ENCODE peak calls at places on chromosomes 4 and X, in seven cellular contexts. N is progenitor cell of endocrine pancreas, G is fibroblast of the aortic adventitia, F is transverse colon, C is MM.1S, D is tibial artery, A is pancreas. P is an unnamed sample.

GRCh38 chr4:102734591-102735385 is 26.0 kb downstream of the MANBA start:
- DNase-seq in N (no peak), G (no peak), F (no peak), C (no peak), D (no peak), A (no peak), P (no peak)

GRCh38 chrX:109632906-109633504 is 8.0 kb upstream of the KCNE5 start:
- DNase-seq in N (peak; percentile 18), G (peak; percentile 52), F (no peak), C (peak; percentile 6), D (no peak), A (no peak), P (no peak)

GRCh38 chr4:15234101-15234500 is 193.7 kb upstream of the C1QTNF7 start:
- DNase-seq in N (no peak), G (peak; percentile 50), F (no peak), C (no peak), D (no peak), A (no peak), P (no peak)

GRCh38 chr4:1338752-1339414 is 8.1 kb upstream of the UVSSA start:
- DNase-seq in N (no peak), G (no peak), F (no peak), C (peak; percentile 1), D (no peak), A (no peak), P (peak; percentile 59)

GRCh38 chr4:24912252-24913098 is at the start of gene CCDC149:
- DNase-seq in N (peak; percentile 76), G (peak; percentile 50), F (peak; percentile 78), C (peak; percentile 62), D (peak; percentile 81), A (peak; percentile 93), P (no peak)

GRCh38 chr4:13522282-13523104 is 21.8 kb downstream of the NKX3-2 start:
- DNase-seq in N (no peak), G (no peak), F (no peak), C (no peak), D (no peak), A (no peak), P (peak; percentile 82)

GRCh38 chr4:181289203-181289602 is 954.0 kb upstream of the TENM3 start:
- DNase-seq in N (no peak), G (no peak), F (no peak), C (no peak), D (no peak), A (no peak), P (no peak)

GRCh38 chr4:123898941-123899666 is 502.5 kb downstream of the SPRY1 start:
- DNase-seq in N (no peak), G (no peak), F (no peak), C (no peak), D (no peak), A (no peak), P (no peak)

GRCh38 chr4:22595684-22596083 is 79.8 kb upstream of the ADGRA3 start:
- DNase-seq in N (no peak), G (no peak), F (no peak), C (no peak), D (no peak), A (no peak), P (no peak)

GRCh38 chr4:89299153-89299789 is 8.3 kb downstream of the GPRIN3 start:
- DNase-seq in N (no peak), G (no peak), F (no peak), C (peak; percentile 80), D (no peak), A (peak; percentile 41), P (no peak)

GRCh38 chrX:24988314-24988713 is 27.5 kb downstream of the ARX start:
- DNase-seq in N (no peak), G (no peak), F (no peak), C (no peak), D (no peak), A (no peak), P (no peak)

GRCh38 chrX:38375888-38376287 is 23.5 kb downstream of the OTC start:
- DNase-seq in N (no peak), G (peak; percentile 6), F (no peak), C (peak; percentile 21), D (no peak), A (no peak), P (no peak)

GRCh38 chr4:7416745-7417432 is 17.8 kb downstream of the PSAPL1 start:
- DNase-seq in N (no peak), G (no peak), F (peak; percentile 0), C (no peak), D (no peak), A (peak; percentile 2), P (no peak)

GRCh38 chr4:105280338-105280809 is 133.7 kb downstream of the TET2 start:
- DNase-seq in N (no peak), G (peak; percentile 99), F (no peak), C (no peak), D (no peak), A (no peak), P (no peak)

GRCh38 chrX:23554304-23554703 is 113.0 kb upstream of the PRDX4 start:
- DNase-seq in N (no peak), G (peak; percentile 71), F (no peak), C (peak; percentile 29), D (no peak), A (no peak), P (no peak)

GRCh38 chrX:133516691-133517090 is 101.4 kb upstream of the GPC4 start:
- DNase-seq in N (no peak), G (peak; percentile 16), F (no peak), C (no peak), D (no peak), A (no peak), P (no peak)

GRCh38 chr4:80321776-80322175 is 13.8 kb upstream of the CFAP299 start:
- DNase-seq in N (no peak), G (no peak), F (no peak), C (no peak), D (no peak), A (no peak), P (no peak)

GRCh38 chrX:138191998-138192397 is 519.5 kb downstream of the FGF13 start:
- DNase-seq in N (peak; percentile 20), G (peak; percentile 13), F (no peak), C (peak; percentile 31), D (no peak), A (peak; percentile 15), P (no peak)

GRCh38 chr4:165096776-165097175 is 15.9 kb downstream of the TMEM192 start:
- DNase-seq in N (no peak), G (peak; percentile 52), F (no peak), C (peak; percentile 20), D (no peak), A (no peak), P (no peak)

GRCh38 chr4:165095291-165095690 is 17.4 kb downstream of the TMEM192 start:
- DNase-seq in N (no peak), G (no peak), F (no peak), C (no peak), D (no peak), A (no peak), P (no peak)

DNA sequence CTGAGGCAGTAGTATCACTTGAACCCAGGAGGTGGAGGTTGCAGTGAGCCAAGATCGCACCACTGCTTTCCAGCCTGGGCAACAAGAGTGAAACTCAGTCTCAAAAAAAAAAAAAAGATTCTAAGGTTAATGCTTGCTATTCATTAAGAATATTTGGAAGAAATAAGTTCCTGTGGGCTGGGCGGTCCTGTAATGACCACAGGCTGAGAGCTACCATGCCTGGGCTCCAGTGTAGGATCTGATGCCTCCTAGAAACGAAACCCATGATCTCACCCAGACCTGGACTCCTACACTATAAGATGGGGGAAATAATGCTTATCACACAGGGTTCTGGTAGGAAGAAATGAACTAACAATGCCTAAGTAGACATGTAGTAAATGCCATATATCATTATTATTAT is 17.8 kb downstream of the TMEM192 start:
- DNase-seq in N (no peak), G (no peak), F (no peak), C (no peak), D (no peak), A (no peak), P (no peak)
- TF ChIP-seq CTCF in N (no peak), G (no peak), F (no peak), C (no peak), D (no peak), A (no peak), P (no peak)

GRCh38 chrX:39705299-39705698 is 392.5 kb downstream of the BCOR start:
- DNase-seq in N (no peak), G (peak; percentile 91), F (peak; percentile 58), C (no peak), D (peak; percentile 90), A (peak; percentile 41), P (no peak)
- TF ChIP-seq CTCF in N (peak; percentile 26), G (peak; percentile 80), F (peak; percentile 34), C (peak; percentile 10), D (peak; percentile 59), A (peak; percentile 17), P (peak; percentile 71)

GRCh38 chrX:65667157-65667502 is 324 bp upstream of the MSN start:
- DNase-seq in N (no peak), G (no peak), F (no peak), C (no peak), D (no peak), A (no peak), P (no peak)

GRCh38 chrX:65671286-65671685 is 3.8 kb downstream of the MSN start:
- DNase-seq in N (no peak), G (no peak), F (no peak), C (no peak), D (no peak), A (no peak), P (no peak)

GRCh38 chrX:65671966-65672365 is 4.5 kb downstream of the MSN start:
- DNase-seq in N (no peak), G (peak; percentile 62), F (no peak), C (no peak), D (no peak), A (no peak), P (no peak)

GRCh38 chrX:65668362-65669310 is 1.2 kb downstream of the MSN start:
- DNase-seq in N (no peak), G (peak; percentile 83), F (peak; percentile 61), C (peak; percentile 41), D (peak; percentile 92), A (peak; percentile 38), P (no peak)

GRCh38 chrX:65667503-65668355 is at the start of gene MSN:
- DNase-seq in N (peak; percentile 20), G (peak; percentile 31), F (peak; percentile 76), C (peak; percentile 70), D (peak; percentile 88), A (peak; percentile 74), P (no peak)
- TF ChIP-seq CTCF in N (peak; percentile 38), G (peak; percentile 31), F (no peak), C (peak; percentile 14), D (no peak), A (no peak), P (peak; percentile 65)

GRCh38 chr4:18566970-18567799 is 545.6 kb upstream of the LCORL start:
- DNase-seq in N (no peak), G (no peak), F (no peak), C (no peak), D (no peak), A (peak; percentile 46), P (no peak)

GRCh38 chr4:18570370-18570769 is 548.8 kb upstream of the LCORL start:
- DNase-seq in N (no peak), G (no peak), F (no peak), C (no peak), D (no peak), A (no peak), P (no peak)

GRCh38 chr4:18571252-18571885 is 549.8 kb upstream of the LCORL start:
- DNase-seq in N (no peak), G (no peak), F (no peak), C (no peak), D (no peak), A (no peak), P (no peak)

DNA sequence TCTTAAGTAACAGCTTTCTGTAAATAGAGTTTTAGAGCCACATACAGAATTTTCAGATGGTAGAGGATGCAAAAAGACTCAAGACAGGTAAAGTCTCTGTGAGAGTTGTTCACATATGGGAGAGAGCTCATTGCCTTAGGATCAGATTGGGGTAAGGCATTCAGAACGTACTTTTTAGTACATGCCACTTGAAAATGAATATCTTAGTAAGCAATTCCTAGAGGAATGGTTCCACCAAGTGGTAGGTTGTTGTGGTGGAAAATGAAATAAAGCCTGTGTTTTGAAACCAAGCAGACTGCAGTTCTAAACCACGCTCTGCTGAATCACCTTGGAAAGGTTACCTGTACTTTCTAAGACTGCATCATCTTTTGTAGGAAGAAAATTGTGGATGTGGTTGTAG is 547.0 kb upstream of the LCORL start:
- DNase-seq in N (no peak), G (peak; percentile 6), F (no peak), C (peak; percentile 48), D (no peak), A (no peak), P (no peak)
- TF ChIP-seq CTCF in N (peak; percentile 37), G (no peak), F (no peak), C (peak; percentile 53), D (no peak), A (no peak), P (peak; percentile 57)